ENCODE peak calls at places on chromosomes 4 and X, in ten cellular contexts. H is epithelial cell of esophagus; L is HCT116; F is cardiac muscle cell; B is A549; E is pancreas; M is CD8-positive, alpha-beta T cell; X is astrocyte; D is fibroblast of pulmonary artery; Z is fibroblast of mammary gland. P is an unnamed sample.

GRCh38 chr4:26830701-26831100 is 29.9 kb upstream of the STIM2 start:
- DNase-seq in L (no peak), M (no peak), B (no peak), D (no peak), Z (no peak), H (no peak), F (no peak), E (no peak), X (no peak), P (no peak)

GRCh38 chr4:16289872-16290554 is 63.7 kb upstream of the TAPT1 start:
- DNase-seq in E (no peak), B (peak), D (peak), Z (peak), X (peak), L (peak), M (no peak), H (peak), F (peak), P (peak)

GRCh38 chr4:83569429-83569828 is 33.5 kb downstream of the GPAT3 start:
- DNase-seq in M (no peak), D (no peak), F (no peak), L (no peak), E (no peak), B (no peak), Z (no peak), X (no peak), H (no peak), P (no peak)

GRCh38 chr4:4730214-4730613 is 129.3 kb upstream of the MSX1 start:
- DNase-seq in D (no peak), B (no peak), M (no peak), X (no peak), F (no peak), H (no peak), Z (no peak), E (no peak), L (no peak), P (no peak)

GRCh38 chr4:23276076-23276475 is 583.3 kb downstream of the GBA3 start:
- DNase-seq in B (no peak), H (no peak), L (no peak), D (no peak), F (no peak), M (no peak), X (no peak), Z (no peak), E (no peak), P (no peak)

GRCh38 chr4:100872811-100873210 is 355.0 kb upstream of the EMCN start:
- DNase-seq in M (no peak), F (no peak), L (no peak), X (peak), Z (peak), E (no peak), B (no peak), D (no peak), H (peak), P (no peak)

GRCh38 chrX:48823029-48823428 is 3.3 kb upstream of the ERAS start:
- DNase-seq in M (no peak), L (no peak), Z (no peak), B (no peak), H (no peak), F (no peak), X (no peak), D (no peak), E (no peak), P (no peak)

GRCh38 chr4:675036-675804 is 878 bp downstream of the MYL5 start:
- DNase-seq in D (no peak), L (no peak), E (no peak), H (no peak), B (no peak), F (no peak), M (no peak), X (no peak), Z (no peak), P (no peak)

GRCh38 chr4:156113138-156113537 is 159.5 kb upstream of the CTSO start:
- DNase-seq in H (peak), L (no peak), D (peak), F (no peak), Z (no peak), B (no peak), E (no peak), X (peak), M (no peak), P (peak)

GRCh38 chr4:118774989-118775388 is 60.9 kb downstream of the SEC24D start:
- DNase-seq in D (no peak), E (no peak), L (no peak), H (peak), Z (peak), B (no peak), X (peak), M (no peak), F (no peak), P (peak)

GRCh38 chrX:78075787-78076389 is 28.2 kb upstream of the PGK1 start:
- DNase-seq in L (peak), M (no peak), Z (no peak), E (no peak), B (no peak), X (no peak), D (no peak), F (no peak), H (peak), P (peak)

GRCh38 chr4:184481544-184481943 is 7.2 kb upstream of the IRF2 start:
- DNase-seq in M (no peak), D (no peak), H (no peak), X (no peak), B (no peak), L (no peak), E (no peak), Z (no peak), F (no peak), P (no peak)

GRCh38 chr4:74423101-74423500 is 21.8 kb upstream of the AREG start:
- DNase-seq in B (peak), F (peak), D (peak), M (no peak), H (peak), X (peak), Z (peak), L (no peak), E (no peak), P (peak)

GRCh38 chr4:44927361-44928061 is 201.2 kb upstream of the GNPDA2 start:
- DNase-seq in D (peak), F (peak), X (peak), H (peak), B (peak), Z (peak), L (peak), E (no peak), M (no peak), P (peak)

GRCh38 chr4:30802622-30803323 is 82.6 kb downstream of the PCDH7 start:
- DNase-seq in E (no peak), B (no peak), Z (peak), D (peak), H (peak), X (peak), F (peak), M (no peak), L (peak), P (peak)

GRCh38 chr4:101977096-101977495 is 186.6 kb downstream of the BANK1 start:
- DNase-seq in H (peak), F (peak), X (peak), E (no peak), Z (peak), M (no peak), D (peak), B (peak), L (peak), P (peak)

GRCh38 chr4:90575371-90575770 is 448.2 kb downstream of the CCSER1 start:
- DNase-seq in F (no peak), M (no peak), E (no peak), D (no peak), B (no peak), Z (no peak), X (no peak), H (peak), L (no peak), P (no peak)

GRCh38 chr4:67616478-67616877 is 58.0 kb downstream of the STAP1 start:
- DNase-seq in H (peak), B (no peak), F (no peak), X (no peak), M (no peak), Z (no peak), E (no peak), D (no peak), L (no peak), P (no peak)

GRCh38 chrX:44342866-44343265 is 606 bp downstream of the EFHC2 start:
- DNase-seq in B (no peak), F (no peak), D (no peak), E (no peak), M (no peak), X (no peak), L (no peak), H (no peak), Z (no peak), P (no peak)
- H3K4me3 ChIP-seq in B (peak), F (peak), D (peak), E (no peak), M (peak), X (peak), L (no peak), H (peak), Z (peak), P (no peak)

GRCh38 chr4:169582706-169583105 is 29.7 kb downstream of the NEK1 start:
- DNase-seq in E (no peak), F (peak), B (no peak), X (peak), Z (peak), H (peak), M (no peak), D (peak), L (no peak), P (peak)
- TF ChIP-seq CTCF in E (no peak), F (no peak), B (no peak), X (no peak), Z (no peak), H (no peak), M (no peak), D (no peak), L (no peak), P (no peak)

GRCh38 chr4:137638934-137639333 is 106.6 kb upstream of the PCDH18 start:
- DNase-seq in M (no peak), E (no peak), D (no peak), Z (no peak), L (no peak), H (no peak), B (no peak), F (no peak), X (no peak), P (no peak)

GRCh38 chr4:137641554-137641953 is 109.3 kb upstream of the PCDH18 start:
- DNase-seq in H (no peak), B (no peak), M (no peak), L (no peak), D (peak), E (no peak), X (peak), Z (peak), F (peak), P (peak)

GRCh38 chr4:137640838-137641158 is 108.5 kb upstream of the PCDH18 start:
- DNase-seq in X (no peak), H (no peak), M (no peak), Z (no peak), D (no peak), B (no peak), F (no peak), E (no peak), L (no peak), P (no peak)

GRCh38 chr4:137644201-137644600 is 111.9 kb upstream of the PCDH18 start:
- DNase-seq in F (peak), B (no peak), D (peak), L (no peak), X (peak), H (peak), M (no peak), E (no peak), Z (peak), P (peak)

GRCh38 chr4:137640156-137640837 is 108.0 kb upstream of the PCDH18 start:
- DNase-seq in B (no peak), H (no peak), X (no peak), L (no peak), D (no peak), M (no peak), E (no peak), F (no peak), Z (no peak), P (no peak)
- H3K4me3 ChIP-seq in B (no peak), H (no peak), X (no peak), L (no peak), D (no peak), M (no peak), E (no peak), F (no peak), Z (no peak), P (no peak)

GRCh38 chrX:94676285-94676684 is 1002.3 kb downstream of the FAM133A start:
- DNase-seq in E (no peak), X (no peak), D (no peak), F (no peak), B (no peak), Z (no peak), H (no peak), L (no peak), M (no peak), P (no peak)
- TF ChIP-seq CTCF in E (no peak), X (no peak), D (no peak), F (no peak), B (no peak), Z (no peak), H (no peak), L (no peak), M (no peak), P (no peak)

DNA sequence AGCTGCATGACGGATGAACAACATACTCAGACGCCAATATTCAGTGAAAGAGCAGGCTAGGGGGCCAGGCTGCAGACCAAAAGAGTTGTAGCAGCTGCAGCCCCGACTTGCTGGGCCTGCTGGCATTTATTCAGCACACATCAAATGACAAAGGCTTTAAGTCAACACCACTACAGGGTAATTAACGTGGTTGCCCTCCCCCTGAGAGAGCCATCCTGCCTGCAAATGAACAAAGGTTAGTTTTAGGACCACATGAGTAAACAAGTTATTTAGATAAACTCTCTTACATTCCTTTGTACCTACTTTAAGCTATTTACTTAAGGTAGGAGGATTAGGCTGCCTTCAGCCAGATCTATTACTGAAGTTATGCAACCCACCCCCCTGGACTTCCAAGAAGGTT is 1329.1 kb downstream of the PCDH18 start:
- DNase-seq in Z (no peak), E (no peak), L (no peak), H (no peak), D (no peak), M (no peak), F (no peak), B (peak), X (no peak), P (no peak)
- H3K4me3 ChIP-seq in Z (no peak), E (no peak), L (no peak), H (no peak), D (no peak), M (no peak), F (no peak), B (no peak), X (no peak), P (no peak)

DNA sequence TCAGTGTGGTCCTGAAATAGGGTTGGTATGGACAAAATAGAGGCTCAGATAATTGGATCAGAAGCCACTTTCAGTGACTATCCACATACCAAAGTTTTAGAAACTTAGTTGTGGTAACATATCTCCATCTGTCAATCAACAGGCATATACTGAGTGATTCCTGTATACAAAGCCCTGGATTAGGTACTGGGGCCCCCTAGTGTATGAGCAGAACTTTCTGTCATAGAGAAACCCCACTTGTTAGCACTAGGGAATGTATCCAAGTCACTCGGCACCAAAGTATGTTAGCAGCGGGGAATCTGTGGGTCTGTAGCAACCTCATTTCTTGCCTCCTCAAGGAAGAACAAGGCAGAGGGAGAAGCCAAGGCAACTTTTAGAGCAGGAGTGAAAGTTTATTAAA is 50.7 kb downstream of the MAP7D3 start:
- DNase-seq in D (no peak), H (peak), L (no peak), F (peak), M (no peak), Z (peak), B (peak), X (peak), E (no peak), P (peak)
- TF ChIP-seq CTCF in D (peak), H (peak), L (peak), F (peak), M (no peak), Z (peak), B (peak), X (peak), E (no peak), P (peak)

DNA sequence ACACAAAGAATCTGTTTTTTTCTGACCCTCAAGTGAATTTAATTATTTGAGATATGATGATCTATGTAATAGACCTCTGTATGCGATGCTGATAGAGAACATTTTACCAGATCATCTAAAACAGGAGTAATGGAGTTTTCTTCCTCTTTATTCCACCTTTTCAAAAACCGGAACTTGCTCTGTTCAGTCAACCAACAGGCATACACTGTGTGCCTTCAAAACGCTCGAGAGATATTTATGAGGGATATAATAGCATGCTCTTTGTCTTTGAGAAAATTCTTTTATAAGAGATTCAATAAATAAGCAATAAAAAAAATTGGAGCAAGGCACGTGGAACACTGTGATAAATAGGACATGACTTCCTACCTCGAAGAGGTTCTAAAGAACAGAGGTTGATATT is 2.0 kb downstream of the NYX start:
- DNase-seq in Z (no peak), D (no peak), E (no peak), B (no peak), H (no peak), M (no peak), F (no peak), X (no peak), L (no peak), P (no peak)
- H3K4me3 ChIP-seq in Z (no peak), D (no peak), E (no peak), B (peak), H (no peak), M (no peak), F (no peak), X (no peak), L (no peak), P (no peak)

GRCh38 chr4:123994917-123995316 is 598.3 kb downstream of the SPRY1 start:
- DNase-seq in D (no peak), Z (no peak), M (no peak), B (peak), L (peak), X (no peak), E (no peak), H (no peak), F (no peak), P (no peak)
- TF ChIP-seq CTCF in D (peak), Z (peak), M (no peak), B (no peak), L (no peak), X (peak), E (no peak), H (peak), F (peak), P (peak)

DNA sequence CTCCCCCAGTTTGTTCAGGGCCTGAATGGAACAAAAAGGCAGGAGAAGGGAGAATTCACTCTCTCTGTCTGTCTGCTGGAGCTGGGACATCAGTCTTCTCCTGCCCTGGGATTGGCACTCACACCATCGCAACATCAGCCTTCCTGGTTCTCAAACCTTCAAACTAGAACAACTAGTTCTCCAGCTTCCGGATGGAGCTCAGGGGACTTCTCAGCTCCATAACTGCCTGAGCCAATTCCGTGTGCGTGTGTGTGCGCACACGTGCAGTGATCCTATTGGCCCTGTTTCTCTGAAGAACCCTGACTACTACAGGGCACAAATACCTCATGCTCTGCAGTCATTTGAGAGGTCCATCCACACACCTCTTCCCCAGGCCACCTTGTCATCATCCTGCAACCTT is 18.7 kb upstream of the MAN2B2 start:
- DNase-seq in L (no peak), X (no peak), M (no peak), Z (no peak), F (no peak), D (no peak), H (peak), B (no peak), E (no peak), P (no peak)
- H3K4me3 ChIP-seq in L (no peak), X (no peak), M (no peak), Z (no peak), F (no peak), D (no peak), H (no peak), B (no peak), E (no peak), P (no peak)

GRCh38 chr4:2948895-2949781 is 14.1 kb downstream of the NOP14 start:
- DNase-seq in D (peak), E (no peak), H (peak), Z (peak), M (no peak), L (peak), B (peak), X (no peak), F (peak), P (peak)
- TF ChIP-seq CTCF in D (peak), E (peak), H (peak), Z (peak), M (no peak), L (peak), B (peak), X (peak), F (peak), P (peak)